ENCODE peak calls at places on chromosome 14, in ten cellular contexts. J, R, G, W, D, Q, B, N, U and T are unnamed samples. For H3K4me1, the result is how much of the 10 kb centered on the place peaks cover.

GRCh38 chr14:68363401-68363800 is 429.5 kb downstream of the ZFP36L1 start:
- DNase-seq in W (no peak), J (no peak), R (peak), Q (no peak), D (no peak), N (no peak), U (no peak), G (no peak), B (no peak), T (no peak)

GRCh38 chr14:24817638-24818053 is 183.7 kb upstream of the GZMB start:
- DNase-seq in U (no peak), G (peak), N (no peak), J (no peak), R (no peak), Q (no peak), B (no peak), D (no peak), W (no peak), T (no peak)

GRCh38 chr14:104978774-104979691 is 859 bp upstream of the AHNAK2 start:
- DNase-seq in W (no peak), R (peak), D (no peak), Q (peak), B (peak), G (no peak), J (no peak), U (no peak), N (peak), T (peak)

GRCh38 chr14:30214456-30215090 is 286.9 kb upstream of the PRKD1 start:
- DNase-seq in U (no peak), B (no peak), R (no peak), W (no peak), Q (no peak), G (peak), D (no peak), N (no peak), J (no peak), T (no peak)

GRCh38 chr14:67749341-67750110 is 47.8 kb downstream of the RDH12 start:
- DNase-seq in D (no peak), R (no peak), G (peak), N (no peak), J (no peak), W (no peak), B (no peak), U (no peak), Q (no peak), T (no peak)

GRCh38 chr14:64203366-64204006 is 90.7 kb downstream of the ESR2 start:
- DNase-seq in R (no peak), U (no peak), Q (no peak), D (no peak), G (no peak), W (no peak), B (no peak), N (no peak), J (no peak), T (no peak)

GRCh38 chr14:99191663-99192621 is 80.1 kb downstream of the BCL11B start:
- DNase-seq in Q (no peak), J (peak), G (peak), R (no peak), U (peak), N (peak), W (peak), B (no peak), D (peak), T (peak)

GRCh38 chr14:91202234-91202974 is 42.1 kb downstream of the GPR68 start:
- DNase-seq in N (peak), U (peak), D (no peak), J (peak), G (no peak), R (peak), W (peak), B (no peak), Q (no peak), T (peak)

GRCh38 chr14:98501836-98502235 is 770.2 kb downstream of the BCL11B start:
- DNase-seq in Q (no peak), G (no peak), D (no peak), W (no peak), N (no peak), J (no peak), R (no peak), U (no peak), B (no peak), T (no peak)

GRCh38 chr14:92322516-92322915 is 449 bp upstream of the SLC24A4 start:
- DNase-seq in D (no peak), N (no peak), B (no peak), R (no peak), W (no peak), Q (no peak), U (no peak), J (no peak), G (no peak), T (no peak)

GRCh38 chr14:56195219-56195618 is 77.0 kb downstream of the PELI2 start:
- DNase-seq in N (no peak), B (no peak), G (no peak), Q (no peak), D (no peak), U (no peak), W (no peak), R (no peak), J (no peak), T (no peak)

GRCh38 chr14:103402700-103403099 is 17.5 kb downstream of the MARK3 start:
- DNase-seq in D (no peak), B (no peak), J (no peak), U (no peak), Q (no peak), N (no peak), G (peak), W (no peak), R (no peak), T (no peak)

GRCh38 chr14:22978873-22979671 is 3.3 kb downstream of the AJUBA start:
- DNase-seq in B (no peak), R (no peak), W (no peak), Q (peak), U (no peak), J (no peak), D (no peak), G (no peak), N (no peak), T (peak)

GRCh38 chr14:61607570-61608244 is 87.6 kb upstream of the HIF1A start:
- DNase-seq in D (no peak), W (no peak), Q (no peak), N (no peak), U (no peak), G (no peak), B (no peak), J (no peak), R (no peak), T (no peak)

GRCh38 chr14:33796356-33796755 is 154.5 kb downstream of the EGLN3 start:
- DNase-seq in N (no peak), B (no peak), W (no peak), J (no peak), U (no peak), R (no peak), D (no peak), G (no peak), Q (no peak), T (no peak)

GRCh38 chr14:61188196-61188595 is 92.9 kb downstream of the TMEM30B start:
- DNase-seq in J (peak), N (peak), Q (no peak), W (peak), G (no peak), R (peak), B (peak), U (no peak), D (no peak), T (no peak)

GRCh38 chr14:29896354-29896768 is 31.3 kb downstream of the PRKD1 start:
- DNase-seq in G (no peak), W (no peak), Q (no peak), J (no peak), D (no peak), N (no peak), B (no peak), R (no peak), U (no peak), T (no peak)

GRCh38 chr14:90760591-90761316 is 55.5 kb downstream of the TTC7B start:
- DNase-seq in U (no peak), N (no peak), G (peak), D (no peak), W (no peak), Q (no peak), B (no peak), R (no peak), J (no peak), T (no peak)

GRCh38 chr14:48035836-48036235 is 360.4 kb upstream of the MDGA2 start:
- DNase-seq in D (no peak), N (no peak), R (peak), G (no peak), U (peak), Q (no peak), J (no peak), B (no peak), W (no peak), T (no peak)

GRCh38 chr14:91901449-91902250 is 34.3 kb upstream of the TC2N start:
- DNase-seq in R (no peak), N (peak), B (no peak), Q (no peak), D (no peak), W (peak), G (no peak), J (no peak), U (no peak), T (no peak)

GRCh38 chr14:91177073-91177796 is 63.4 kb downstream of the DGLUCY start:
- DNase-seq in R (peak), J (no peak), D (peak), U (peak), N (peak), B (no peak), G (peak), Q (no peak), W (no peak), T (peak)

GRCh38 chr14:59454131-59454530 is 11.0 kb downstream of the GPR135 start:
- DNase-seq in D (no peak), B (no peak), J (no peak), Q (no peak), R (no peak), U (no peak), N (no peak), W (no peak), G (peak), T (no peak)

DNA sequence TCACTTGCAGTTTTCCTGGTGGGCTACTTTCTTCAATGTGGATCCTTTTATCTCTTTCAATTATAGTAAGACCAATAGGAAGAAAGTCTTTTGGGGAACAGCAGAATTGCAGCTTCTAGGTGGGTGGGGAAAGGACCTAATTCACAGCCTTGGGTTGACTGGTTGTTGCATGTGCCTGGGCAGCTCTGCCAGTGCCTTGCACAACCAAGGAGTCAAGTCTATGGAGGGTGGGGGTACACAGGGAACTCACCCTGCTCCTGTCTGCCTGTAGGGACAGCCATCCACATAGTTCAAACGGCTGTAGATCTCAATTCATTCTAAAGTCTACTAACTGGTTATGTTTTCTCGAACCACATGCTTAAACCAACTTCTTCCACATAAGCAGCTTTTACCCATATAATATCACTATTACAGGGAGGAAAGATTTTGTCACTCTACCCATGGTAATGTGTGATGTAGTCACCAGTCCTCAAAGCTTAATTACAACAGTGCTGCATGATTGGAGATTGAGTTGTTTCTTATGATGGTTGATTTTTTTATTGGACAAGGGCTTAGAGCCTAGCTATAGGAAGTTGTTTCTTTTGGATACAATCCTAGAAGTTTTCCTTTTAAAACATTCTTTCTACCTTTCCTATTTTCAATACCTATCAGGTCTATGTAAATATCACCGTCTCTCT is 117.7 kb upstream of the FRMD6 start:
- DNase-seq in J (no peak), U (no peak), B (no peak), D (no peak), G (no peak), R (no peak), Q (no peak), W (no peak), N (no peak), T (no peak)
- H3K27ac ChIP-seq in J (no peak), U (no peak), B (no peak), D (no peak), G (no peak), R (no peak), Q (no peak), W (no peak), N (no peak), T (no peak)

DNA sequence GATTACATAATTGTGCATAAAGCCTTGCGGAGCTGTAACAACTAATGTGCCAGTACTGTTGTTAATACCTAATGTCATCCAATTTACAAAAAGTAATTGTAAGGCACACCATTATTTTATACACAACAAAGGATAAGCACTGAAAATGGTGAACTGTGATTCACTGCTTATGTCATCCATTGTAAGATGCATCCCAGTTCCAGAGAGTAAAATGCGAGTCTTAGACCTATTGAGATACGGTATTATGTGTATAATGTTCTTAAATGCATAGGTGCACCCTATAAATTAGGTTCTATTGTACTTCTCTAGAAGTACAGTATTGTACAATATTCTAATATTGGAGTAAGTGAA is 395 bp downstream of the PARP2 start:
- DNase-seq in U (no peak), Q (no peak), N (no peak), D (no peak), J (no peak), R (no peak), G (peak), B (no peak), W (no peak), T (no peak)
- TF ChIP-seq CTCF in U (no peak), Q (no peak), N (no peak), D (peak), J (no peak), R (no peak), G (no peak), B (no peak), W (no peak), T (no peak)

GRCh38 chr14:100282766-100283419 is 23.4 kb downstream of the SLC25A29 start:
- DNase-seq in G (no peak), B (no peak), W (no peak), Q (no peak), U (no peak), D (no peak), N (no peak), J (no peak), R (no peak), T (no peak)
- H3K4me1 ChIP-seq in G (under half), B (under half), W (half or more), Q (under half), U (under half), D (under half), N (under half), J (under half), R (half or more), T (under half)

GRCh38 chr14:38290601-38291190 is 34.8 kb upstream of the CLEC14A start:
- DNase-seq in D (no peak), R (no peak), N (no peak), Q (no peak), U (peak), W (no peak), G (peak), J (peak), B (no peak), T (no peak)
- H3K27ac ChIP-seq in D (no peak), R (peak), N (peak), Q (no peak), U (peak), W (peak), G (peak), J (peak), B (no peak), T (no peak)

GRCh38 chr14:93333631-93334095 is 827 bp upstream of the BTBD7 start:
- DNase-seq in Q (no peak), B (no peak), R (no peak), N (no peak), W (no peak), U (no peak), J (no peak), G (no peak), D (no peak), T (no peak)

GRCh38 chr14:93332032-93332852 is 594 bp downstream of the BTBD7 start:
- DNase-seq in N (peak), G (peak), R (peak), Q (no peak), W (peak), U (peak), J (peak), D (no peak), B (peak), T (peak)

GRCh38 chr14:93337884-93338283 is 5.0 kb upstream of the BTBD7 start:
- DNase-seq in G (no peak), R (no peak), W (no peak), J (no peak), B (no peak), N (no peak), D (no peak), Q (no peak), U (no peak), T (no peak)

GRCh38 chr14:93332853-93333630 is at the start of gene BTBD7:
- DNase-seq in B (peak), Q (peak), W (peak), J (peak), N (peak), R (peak), U (peak), G (peak), D (peak), T (peak)

GRCh38 chr14:93337143-93337753 is 4.4 kb upstream of the BTBD7 start:
- DNase-seq in N (no peak), J (no peak), D (no peak), U (no peak), Q (no peak), W (no peak), R (no peak), G (no peak), B (no peak), T (no peak)
- TF ChIP-seq CTCF in N (no peak), J (no peak), D (no peak), U (no peak), Q (no peak), W (no peak), R (no peak), G (no peak), B (no peak), T (no peak)